ENCODE peak calls at places on chromosomes 4 and X, in four cellular contexts. E is M059J, A is fibroblast of mammary gland, L is neural progenitor cell. G is an unnamed sample.

GRCh38 chr4:88623097-88623496 is 30.8 kb downstream of the HERC3 start:
- DNase-seq in E (peak), A (peak), L (no peak), G (no peak)

GRCh38 chr4:1659104-1659725 is 24.9 kb downstream of the FAM53A start:
- DNase-seq in L (no peak), A (no peak), E (no peak), G (no peak)

GRCh38 chr4:86306816-86307215 is 53.0 kb downstream of the MAPK10 start:
- DNase-seq in A (peak), E (peak), L (no peak), G (no peak)

GRCh38 chrX:127873637-127874036 is 178.6 kb downstream of the ACTRT1 start:
- DNase-seq in E (no peak), L (no peak), A (no peak), G (no peak)

GRCh38 chr4:186700746-186701145 is 22.9 kb downstream of the FAT1 start:
- DNase-seq in E (peak), L (no peak), A (peak), G (no peak)

GRCh38 chr4:122309988-122310626 is 68.7 kb upstream of the ADAD1 start:
- DNase-seq in E (peak), L (no peak), A (peak), G (no peak)

GRCh38 chrX:9221714-9222113 is 187.8 kb upstream of the FAM9B start:
- DNase-seq in E (no peak), A (no peak), L (no peak), G (no peak)

GRCh38 chr4:108690738-108691137 is 40.3 kb downstream of the OSTC start:
- DNase-seq in L (no peak), E (no peak), A (peak), G (no peak)

GRCh38 chr4:99821918-99822503 is 5.4 kb downstream of the DAPP1 start:
- DNase-seq in E (no peak), A (no peak), L (no peak), G (no peak)

GRCh38 chr4:148643851-148644250 is 201.6 kb upstream of the NR3C2 start:
- DNase-seq in A (no peak), L (no peak), E (no peak), G (no peak)

GRCh38 chr4:186946682-186947294 is 223.1 kb upstream of the FAT1 start:
- DNase-seq in A (peak), L (peak), E (peak), G (no peak)

GRCh38 chr4:54527532-54527931 is 130.2 kb upstream of the KIT start:
- DNase-seq in A (no peak), E (no peak), L (no peak), G (no peak)

G was measured in stimulated activated naive CD8-positive, alpha-beta T cell treated with anti-CD3 and anti-CD28 coated beads, Interleukin-15, amount 100 ng/mL, for 72 hours.